ENCODE peak calls at places on chromosomes 1 and 21, in four cellular contexts. V, M, J and D are unnamed samples.

GRCh38 chr1:19398309-19398760 is 86.2 kb downstream of the SLC66A1 start:
- DNase-seq in V (no peak), M (peak), J (peak), D (no peak)

GRCh38 chr1:213759359-213760181 is 228.2 kb upstream of the PROX1 start:
- DNase-seq in V (no peak), M (no peak), J (no peak), D (no peak)

GRCh38 chr1:179599623-179600249 is 8.1 kb downstream of the TDRD5 start:
- DNase-seq in V (no peak), M (no peak), J (no peak), D (peak)

GRCh38 chr1:188904201-188904600 is 1573.5 kb downstream of the BRINP3 start:
- DNase-seq in V (no peak), M (no peak), J (no peak), D (no peak)

GRCh38 chr21:45981641-45982255 is at the start of gene COL6A1:
- DNase-seq in V (peak), M (no peak), J (no peak), D (peak)

GRCh38 chr1:54926955-54927354 is 40.0 kb upstream of the DHCR24 start:
- DNase-seq in V (no peak), M (no peak), J (no peak), D (no peak)

GRCh38 chr1:1204998-1205768 is 1.2 kb downstream of the TNFRSF18 start:
- DNase-seq in V (no peak), M (no peak), J (no peak), D (no peak)

GRCh38 chr1:30847358-30847972 is 61.1 kb downstream of the SDC3 start:
- DNase-seq in V (peak), M (peak), J (no peak), D (no peak)

GRCh38 chr1:78743626-78744025 is 94.0 kb downstream of the IFI44 start:
- DNase-seq in V (no peak), M (no peak), J (no peak), D (no peak)

GRCh38 chr21:35179990-35180557 is 131.0 kb upstream of the RUNX1 start:
- DNase-seq in V (no peak), M (peak), J (no peak), D (no peak)

GRCh38 chr21:45318146-45318555 is 30.5 kb upstream of the POFUT2 start:
- DNase-seq in V (no peak), M (no peak), J (no peak), D (no peak)

GRCh38 chr1:14424325-14425000 is 174.0 kb upstream of the KAZN start:
- DNase-seq in V (no peak), M (no peak), J (no peak), D (no peak)

GRCh38 chr1:55490556-55490955 is 275.4 kb upstream of the USP24 start:
- DNase-seq in V (no peak), M (no peak), J (no peak), D (no peak)